ENCODE peak calls at places on chromosomes 6 and 20, in five cellular contexts. N is GM23338, J is PC-3, P is mesendoderm, Q is transverse colon. E is an unnamed sample. For H3K4me1, the result is how much of the 10 kb centered on the place peaks cover.

GRCh38 chr6:48061630-48062029 is 49.4 kb downstream of the PTCHD4 start:
- DNase-seq in N (no peak), P (no peak), Q (no peak), J (peak), E (no peak)

GRCh38 chr20:17895641-17896246 is 72.8 kb downstream of the SNX5 start:
- DNase-seq in J (no peak), Q (peak), N (peak), P (no peak), E (peak)

GRCh38 chr6:43144879-43145278 is 26.2 kb upstream of the SRF start:
- DNase-seq in P (no peak), N (no peak), J (peak), Q (no peak), E (no peak)

GRCh38 chr6:98136333-98136732 is 698.0 kb upstream of the POU3F2 start:
- DNase-seq in N (no peak), Q (no peak), J (no peak), P (peak), E (no peak)

GRCh38 chr6:150202404-150202803 is 59.6 kb downstream of the PPP1R14C start:
- DNase-seq in P (no peak), Q (peak), N (no peak), J (peak), E (no peak)

GRCh38 chr20:44314870-44315269 is 3.9 kb upstream of the FITM2 start:
- DNase-seq in J (no peak), Q (no peak), N (no peak), P (no peak), E (no peak)

GRCh38 chr6:37320649-37321048 is 33.1 kb upstream of the RNF8 start:
- DNase-seq in N (no peak), Q (no peak), P (no peak), J (no peak), E (no peak)

GRCh38 chr6:65259982-65260381 is 447.0 kb downstream of the EYS start:
- DNase-seq in Q (no peak), N (peak), J (no peak), P (no peak), E (no peak)

GRCh38 chr6:4936681-4937041 is 67.2 kb downstream of the RPP40 start:
- DNase-seq in J (peak), P (peak), N (peak), Q (no peak), E (peak)

GRCh38 chr20:10357974-10358373 is 76.0 kb downstream of the MKKS start:
- DNase-seq in Q (no peak), J (no peak), N (no peak), P (peak), E (no peak)

GRCh38 chr6:5619249-5619648 is 357.9 kb downstream of the FARS2 start:
- DNase-seq in J (no peak), N (no peak), P (no peak), Q (no peak), E (no peak)

GRCh38 chr6:140915001-140915950 is 1217.4 kb upstream of the GJE1 start:
- DNase-seq in P (no peak), N (no peak), J (no peak), Q (no peak), E (no peak)

GRCh38 chr6:36979343-36979742 is 6.7 kb downstream of the MTCH1 start:
- DNase-seq in N (no peak), J (peak), Q (peak), P (no peak), E (peak)

GRCh38 chr6:36682328-36683144 is 4.0 kb downstream of the CDKN1A start:
- DNase-seq in Q (peak), P (peak), N (peak), J (peak), E (peak)

GRCh38 chr20:25468126-25469075 is 60.9 kb downstream of the GINS1 start:
- DNase-seq in J (no peak), N (no peak), Q (no peak), P (no peak), E (no peak)

GRCh38 chr6:111721677-111722219 is 116.1 kb upstream of the TRAF3IP2 start:
- DNase-seq in Q (no peak), N (peak), J (peak), P (peak), E (peak)

GRCh38 chr6:55977959-55978358 is 102.6 kb upstream of the BMP5 start:
- DNase-seq in J (no peak), Q (no peak), N (no peak), P (no peak), E (no peak)

GRCh38 chr20:58213112-58213511 is 15.3 kb downstream of the ANKRD60 start:
- DNase-seq in N (no peak), Q (no peak), P (no peak), J (peak), E (peak)

GRCh38 chr6:109743739-109744138 is 52.6 kb downstream of the FIG4 start:
- DNase-seq in P (no peak), N (no peak), Q (no peak), J (peak), E (no peak)

GRCh38 chr6:35686441-35686840 is 2.3 kb downstream of the FKBP5 start:
- DNase-seq in Q (no peak), N (no peak), P (no peak), J (no peak), E (no peak)

GRCh38 chr6:1915226-1915625 is 305.5 kb downstream of the FOXC1 start:
- DNase-seq in N (no peak), Q (no peak), P (no peak), J (no peak), E (no peak)

GRCh38 chr6:92479821-92480220 is 939.5 kb downstream of the EPHA7 start:
- DNase-seq in Q (no peak), J (no peak), P (no peak), N (no peak), E (no peak)

GRCh38 chr20:39176457-39176856 is 214.3 kb downstream of the DHX35 start:
- DNase-seq in J (no peak), Q (no peak), P (no peak), N (no peak), E (no peak)

GRCh38 chr6:21348462-21349195 is 244.9 kb upstream of the SOX4 start:
- DNase-seq in P (peak), J (peak), N (peak), Q (no peak), E (peak)

GRCh38 chr20:44247131-44247571 is at the start of gene GDAP1L1:
- DNase-seq in Q (no peak), P (peak), J (no peak), N (peak), E (peak)

GRCh38 chr6:148457843-148458159 is 115.2 kb downstream of the SASH1 start:
- DNase-seq in N (no peak), J (no peak), P (no peak), Q (no peak), E (no peak)

GRCh38 chr6:106974999-106975698 is 620 bp upstream of the CD24 start:
- DNase-seq in J (peak), Q (peak), N (peak), P (peak), E (peak)

GRCh38 chr6:15109338-15110090 is 136.4 kb upstream of the JARID2 start:
- DNase-seq in N (no peak), P (no peak), J (no peak), Q (no peak), E (peak)

GRCh38 chr6:113530769-113531168 is 326.4 kb upstream of the MARCKS start:
- DNase-seq in Q (no peak), P (no peak), N (no peak), J (peak), E (no peak)

GRCh38 chr20:34515484-34516037 is 661 bp upstream of the DYNLRB1 start:
- DNase-seq in J (peak), Q (peak), N (peak), P (peak), E (peak)

GRCh38 chr6:39231844-39232243 is 2.6 kb upstream of the KCNK5 start:
- DNase-seq in P (peak), N (peak), J (no peak), Q (no peak), E (no peak)

GRCh38 chr6:41548841-41549642 is 2.9 kb downstream of the FOXP4 start:
- DNase-seq in Q (no peak), N (peak), J (no peak), P (peak), E (no peak)
- H3K4me1 ChIP-seq in Q (under half), N (half or more), J (under half), P (under half), E (half or more)

GRCh38 chr20:1331801-1332453 is 3.0 kb upstream of the SDCBP2 start:
- DNase-seq in J (no peak), Q (no peak), P (no peak), N (no peak), E (no peak)
- H3K4me1 ChIP-seq in J (half or more), Q (under half), P (under half), N (under half), E (half or more)

GRCh38 chr6:163460307-163460782 is 45.8 kb downstream of the QKI start:
- DNase-seq in P (peak), J (no peak), N (no peak), Q (no peak), E (no peak)

GRCh38 chr6:163459536-163459935 is 45.0 kb downstream of the QKI start:
- DNase-seq in Q (no peak), J (no peak), P (no peak), N (no peak), E (no peak)

GRCh38 chr6:163463180-163463579 is 48.7 kb downstream of the QKI start:
- DNase-seq in P (no peak), J (no peak), Q (no peak), N (no peak), E (no peak)

GRCh38 chr6:163463795-163464194 is 49.3 kb downstream of the QKI start:
- DNase-seq in N (no peak), Q (no peak), P (no peak), J (no peak), E (no peak)

DNA sequence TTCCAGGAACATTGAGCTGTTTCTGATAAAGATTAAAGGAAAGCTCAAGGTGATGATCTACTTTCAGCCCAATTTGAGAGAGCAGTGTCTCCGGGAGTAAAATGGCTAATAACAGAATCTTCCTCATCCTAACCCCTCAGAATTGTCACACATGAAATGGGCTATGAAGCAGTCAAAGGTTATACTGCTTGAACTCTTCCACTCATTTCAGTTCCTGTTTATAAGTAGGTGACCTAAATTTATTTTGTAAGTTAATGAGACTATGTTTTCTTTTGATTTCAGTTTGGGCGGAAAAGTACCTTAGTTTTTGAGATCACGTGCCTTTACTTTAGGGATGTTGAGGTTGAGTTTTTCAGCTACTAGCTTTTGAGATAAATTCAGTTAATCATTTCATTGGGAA is 47.2 kb downstream of the QKI start:
- DNase-seq in J (no peak), P (no peak), N (no peak), Q (no peak), E (no peak)
- H3K4me1 ChIP-seq in J (under half), P (under half), N (under half), Q (under half), E (under half)

DNA sequence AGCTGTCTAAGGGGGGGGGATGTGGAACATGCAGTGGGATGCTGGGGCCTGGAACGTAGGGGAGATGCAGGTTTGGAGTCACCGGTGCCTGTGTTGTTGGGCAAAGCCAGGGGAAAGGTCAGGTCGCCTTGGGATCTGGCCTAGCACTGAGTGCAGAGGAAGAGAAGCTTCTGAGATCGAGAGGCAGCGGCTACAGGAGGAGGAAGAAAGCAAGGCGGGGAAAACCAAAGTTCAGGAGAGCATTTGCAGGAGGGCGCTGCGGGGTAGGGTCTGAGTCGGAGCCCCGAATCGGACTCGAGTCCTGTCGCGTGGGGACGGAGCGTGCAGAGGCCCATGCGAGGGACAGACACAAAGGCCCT is 1.0 kb upstream of the PLCG1 start:
- DNase-seq in J (no peak), P (peak), Q (no peak), N (peak), E (no peak)
- H3K4me1 ChIP-seq in J (under half), P (under half), Q (under half), N (under half), E (under half)

DNA sequence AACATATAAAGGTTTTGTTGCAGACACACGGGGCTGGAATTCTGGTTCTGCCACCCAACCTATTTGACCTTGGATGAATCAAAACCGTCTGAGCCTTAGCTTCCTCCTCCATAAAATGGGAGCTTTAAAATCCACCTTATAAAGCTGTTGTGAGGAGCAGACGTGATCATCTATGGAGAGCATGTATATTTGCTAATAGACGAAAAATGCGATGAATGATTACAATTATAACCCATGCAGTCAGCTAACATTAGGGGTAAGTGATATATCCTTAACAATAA is 586 bp upstream of the NUP153 start:
- DNase-seq in J (peak), P (no peak), N (no peak), Q (no peak), E (no peak)
- H3K4me1 ChIP-seq in J (under half), P (under half), N (under half), Q (under half), E (under half)

DNA sequence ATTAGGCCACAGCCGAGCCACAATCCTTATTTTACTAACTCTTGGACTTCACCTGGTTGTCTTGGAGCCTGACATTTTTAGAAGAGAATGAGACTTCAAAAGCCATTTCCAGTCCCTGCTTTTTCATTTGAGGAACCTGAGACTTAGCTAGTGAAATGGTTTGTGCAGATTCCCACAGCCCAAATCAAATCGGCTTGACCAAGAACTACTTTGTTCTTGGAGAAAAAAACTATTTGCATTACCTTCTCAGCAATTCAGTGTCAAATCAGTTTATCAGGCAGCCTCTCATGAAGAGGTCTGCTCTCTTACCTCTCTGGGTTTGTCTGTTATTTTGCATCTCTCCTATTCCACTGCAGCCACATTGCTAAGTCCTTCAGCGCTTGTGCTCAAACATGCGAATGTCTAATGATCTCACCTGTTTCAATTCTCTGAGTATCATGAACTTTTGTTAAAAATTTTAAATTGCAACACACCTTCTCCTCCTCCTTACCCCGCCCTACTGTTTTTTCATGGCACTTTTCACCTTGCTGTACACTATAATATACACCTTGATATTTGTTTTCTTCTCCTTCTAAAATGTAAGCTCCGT is 573 bp upstream of the IFNGR1 start:
- DNase-seq in N (no peak), P (no peak), J (no peak), Q (no peak), E (no peak)
- H3K4me1 ChIP-seq in N (under half), P (under half), J (under half), Q (under half), E (under half)